ENCODE peak calls at places on chromosomes 7 and 10, in nine cellular contexts. G, R, Y, A, U, K, M, T and F are unnamed samples.
A peak's percentile ranks its signal among the peaks of the same experiment; 100 is the strongest.

GRCh38 chr7:158245724-158246041 is 341.9 kb downstream of the PTPRN2 start:
- DNase-seq in T (no peak), G (no peak), R (no peak), K (no peak), A (no peak), Y (no peak), U (no peak), M (no peak), F (no peak)

GRCh38 chr10:119025336-119025735 is 4.2 kb upstream of the NANOS1 start:
- DNase-seq in M (peak; percentile 92), U (peak; percentile 74), K (no peak), R (no peak), G (no peak), A (no peak), T (no peak), Y (peak; percentile 56), F (no peak)

GRCh38 chr10:13788701-13789447 is 202.1 kb downstream of the PRPF18 start:
- DNase-seq in U (no peak), A (peak; percentile 37), R (no peak), T (peak; percentile 19), M (no peak), K (no peak), Y (peak; percentile 79), G (no peak), F (no peak)

GRCh38 chr10:114565066-114565465 is 93.0 kb downstream of the ABLIM1 start:
- DNase-seq in Y (no peak), U (no peak), K (no peak), G (no peak), T (no peak), A (no peak), M (no peak), R (no peak), F (no peak)

GRCh38 chr10:110254467-110254866 is 47.1 kb downstream of the MXI1 start:
- DNase-seq in Y (no peak), A (no peak), K (no peak), U (no peak), R (no peak), T (no peak), M (no peak), G (no peak), F (no peak)

GRCh38 chr10:49568235-49568634 is 29.3 kb upstream of the ERCC6 start:
- DNase-seq in U (no peak), Y (no peak), T (no peak), G (no peak), A (peak; percentile 71), K (peak; percentile 95), R (peak; percentile 65), M (no peak), F (no peak)

GRCh38 chr7:159036916-159037605 is 107.6 kb downstream of the VIPR2 start:
- DNase-seq in K (no peak), U (no peak), R (no peak), M (no peak), T (no peak), G (no peak), Y (peak; percentile 5), A (no peak), F (no peak)

GRCh38 chr7:4791101-4791737 is 15.8 kb downstream of the AP5Z1 start:
- DNase-seq in G (no peak), R (no peak), Y (no peak), T (no peak), A (no peak), K (no peak), M (no peak), U (no peak), F (no peak)

GRCh38 chr7:94325121-94325475 is 69.6 kb upstream of the COL1A2 start:
- DNase-seq in U (no peak), M (no peak), T (no peak), A (no peak), G (no peak), K (no peak), R (no peak), Y (no peak), F (no peak)

GRCh38 chr7:111564078-111564477 is 1.8 kb upstream of the IMMP2L start:
- DNase-seq in G (no peak), U (no peak), Y (no peak), M (no peak), K (no peak), T (no peak), R (no peak), A (no peak), F (no peak)

GRCh38 chr7:111560773-111561658 is 1.3 kb downstream of the IMMP2L start:
- DNase-seq in A (peak; percentile 11), K (no peak), Y (no peak), R (no peak), T (peak; percentile 27), G (no peak), U (no peak), M (no peak), F (no peak)

GRCh38 chr7:111559665-111560064 is 2.6 kb downstream of the IMMP2L start:
- DNase-seq in K (no peak), M (no peak), U (no peak), A (no peak), Y (no peak), R (no peak), T (no peak), G (no peak), F (no peak)

GRCh38 chr7:111561659-111561908 is 708 bp downstream of the IMMP2L start:
- DNase-seq in M (no peak), U (no peak), T (no peak), Y (no peak), G (no peak), K (no peak), A (no peak), R (no peak), F (no peak)

GRCh38 chr7:111561909-111562732 is at the start of gene IMMP2L:
- DNase-seq in A (peak; percentile 92), M (peak; percentile 85), Y (peak; percentile 82), G (peak; percentile 98), K (no peak), U (peak; percentile 96), T (peak; percentile 93), R (peak; percentile 32), F (peak; percentile 54)
- TF ChIP-seq CTCF in A (peak; percentile 47), M (no peak), Y (peak; percentile 8), G (no peak), K (peak; percentile 32), U (no peak), T (peak; percentile 75), R (peak; percentile 40), F (peak; percentile 37)

GRCh38 chr7:22782616-22783232 is 39.9 kb downstream of the TOMM7 start:
- DNase-seq in Y (peak; percentile 61), G (peak; percentile 65), U (peak; percentile 47), T (peak; percentile 75), M (peak; percentile 53), R (no peak), A (peak; percentile 83), K (no peak), F (no peak)
- TF ChIP-seq CTCF in Y (peak; percentile 65), G (no peak), U (peak; percentile 36), T (peak; percentile 97), M (peak; percentile 31), R (peak; percentile 56), A (peak; percentile 98), K (peak; percentile 76), F (peak; percentile 54)

DNA sequence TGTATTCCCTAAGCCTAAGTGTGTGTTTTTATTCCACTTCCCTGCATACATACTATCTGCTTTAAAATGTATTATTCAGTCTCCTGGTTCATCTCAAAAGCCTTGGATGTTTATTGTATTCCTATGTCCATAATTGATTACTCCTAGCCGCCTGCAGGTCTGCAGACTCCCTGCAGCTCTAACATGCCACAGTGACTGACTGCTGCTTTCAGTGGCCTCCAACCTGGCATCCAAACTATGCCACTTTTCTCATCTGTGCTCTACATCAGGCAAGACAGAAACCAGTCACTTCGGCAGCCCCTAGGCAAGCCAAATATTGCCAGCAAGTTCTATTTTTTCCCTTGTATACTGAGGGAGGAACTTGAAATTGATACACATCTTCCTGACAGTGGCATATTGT is 81.8 kb downstream of the ABCA13 start:
- DNase-seq in U (no peak), Y (no peak), A (no peak), K (no peak), G (no peak), R (no peak), T (no peak), M (no peak), F (no peak)
- TF ChIP-seq CTCF in U (no peak), Y (no peak), A (no peak), K (no peak), G (no peak), R (no peak), T (no peak), M (no peak), F (no peak)

DNA sequence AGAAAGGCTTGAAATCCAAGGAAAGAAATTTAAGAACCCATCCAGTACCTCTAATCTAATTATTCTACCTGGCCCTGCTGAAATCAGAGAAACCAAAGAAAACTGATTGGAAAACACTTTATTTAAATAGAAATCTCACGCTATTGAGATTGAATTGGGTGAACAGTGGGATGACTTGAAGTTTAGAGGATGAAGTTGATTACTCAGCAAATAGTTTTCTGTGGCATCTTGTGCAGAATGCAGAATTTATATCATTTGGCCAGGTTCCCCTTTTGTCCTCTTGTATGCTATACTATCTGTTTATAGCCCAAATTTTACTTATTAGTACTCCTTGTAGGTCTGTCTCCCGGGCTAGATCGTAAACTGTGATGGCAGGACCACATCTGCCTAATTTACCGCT is 504.1 kb downstream of the SUGCT start:
- DNase-seq in G (no peak), Y (no peak), U (no peak), T (no peak), M (no peak), R (no peak), A (no peak), K (no peak), F (no peak)
- TF ChIP-seq CTCF in G (no peak), Y (no peak), U (no peak), T (no peak), M (no peak), R (no peak), A (no peak), K (no peak), F (no peak)

DNA sequence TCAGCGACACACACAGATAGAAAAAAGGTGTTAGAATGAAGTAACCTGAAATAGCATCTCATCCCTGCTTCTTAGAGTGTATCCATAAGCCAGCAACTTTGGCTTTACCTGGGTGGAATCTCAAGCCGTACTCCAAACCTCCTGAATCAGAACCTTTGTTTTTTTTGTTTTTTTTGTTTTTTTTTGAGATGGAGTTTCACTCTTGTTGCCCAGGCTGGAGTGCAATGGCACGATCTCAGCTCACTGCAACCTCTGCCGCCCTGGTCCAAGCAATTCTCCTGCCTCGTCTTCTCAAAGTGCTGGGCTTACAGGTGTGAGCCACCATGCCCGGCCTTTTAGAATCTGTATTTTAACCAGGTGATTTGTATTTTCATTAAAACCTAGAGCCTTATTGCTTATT is 9.0 kb downstream of the NRBF2 start:
- DNase-seq in Y (no peak), U (no peak), R (no peak), T (no peak), K (no peak), G (no peak), M (no peak), A (no peak), F (no peak)
- TF ChIP-seq CTCF in Y (no peak), U (no peak), R (no peak), T (no peak), K (no peak), G (no peak), M (no peak), A (no peak), F (no peak)

GRCh38 chr10:1280436-1281401 is 224.5 kb downstream of the WDR37 start:
- DNase-seq in T (no peak), G (no peak), A (no peak), U (no peak), R (no peak), M (no peak), Y (no peak), K (no peak), F (no peak)
- TF ChIP-seq CTCF in T (no peak), G (no peak), A (no peak), U (no peak), R (no peak), M (no peak), Y (no peak), K (no peak), F (no peak)